ENCODE peak calls at places on chromosomes 11 and 22, in nine cellular contexts. D is stimulated activated CD8-positive, alpha-beta memory T cell treated with anti-CD3 and anti-CD28 coated beads, Interleukin-4, amount 100 ng/mL, for 24 hours; L is stimulated activated CD4-positive, alpha-beta T cell treated with anti-CD3 and anti-CD28 coated beads, Interleukin-1b, Interleukin-23, amount 100 ng/mL, for 4 hours; K is HCT116; Z is AG08396; V is M059J; H is activated naive CD4-positive, alpha-beta T cell; M is fibroblast of lung; N is NCI-H1105. O is an unnamed sample.
A peak's percentile ranks its signal among the peaks of the same experiment; 100 is the strongest.

GRCh38 chr11:2929511-2929879 is 275 bp upstream of the PHLDA2 start:
- DNase-seq in K (peak; percentile 52), V (peak; percentile 78), Z (peak; percentile 98), N (no peak), M (peak; percentile 77), L (peak; percentile 56), H (no peak), D (no peak), O (peak; percentile 87)

GRCh38 chr22:23269441-23270211 is 89.3 kb downstream of the BCR start:
- DNase-seq in H (no peak), Z (no peak), V (no peak), N (no peak), D (no peak), K (no peak), M (no peak), L (no peak), O (no peak)

GRCh38 chr11:119421941-119422504 is 949 bp downstream of the THY1 start:
- DNase-seq in V (peak; percentile 44), Z (peak; percentile 45), M (peak; percentile 50), H (no peak), L (no peak), N (peak; percentile 42), D (no peak), K (no peak), O (peak; percentile 32)

GRCh38 chr11:119352857-119353260 is 6.4 kb upstream of the MFRP start:
- DNase-seq in H (no peak), K (no peak), L (no peak), N (peak; percentile 92), D (no peak), M (peak; percentile 14), Z (no peak), V (peak; percentile 52), O (peak; percentile 81)

GRCh38 chr11:116887909-116888556 is 50.6 kb upstream of the APOA1 start:
- DNase-seq in Z (no peak), V (no peak), M (peak; percentile 76), K (no peak), N (no peak), H (no peak), L (no peak), D (no peak), O (no peak)

GRCh38 chr22:47027766-47028165 is 265.3 kb downstream of the TBC1D22A start:
- DNase-seq in L (no peak), N (no peak), Z (no peak), H (no peak), V (no peak), D (no peak), M (no peak), K (no peak), O (no peak)

GRCh38 chr11:131807876-131808275 is 437.5 kb downstream of the NTM start:
- DNase-seq in M (no peak), N (no peak), H (no peak), K (no peak), Z (no peak), L (no peak), D (no peak), V (peak; percentile 28), O (no peak)

GRCh38 chr11:69208190-69209037 is 52.7 kb downstream of the SMIM38 start:
- DNase-seq in H (no peak), Z (no peak), K (no peak), V (no peak), N (no peak), D (no peak), M (no peak), L (no peak), O (no peak)

GRCh38 chr22:26432619-26433311 is 3.7 kb downstream of the ASPHD2 start:
- DNase-seq in K (no peak), L (no peak), D (no peak), V (no peak), Z (no peak), M (no peak), N (no peak), H (no peak), O (no peak)

GRCh38 chr11:129224538-129224937 is 32.4 kb upstream of the ARHGAP32 start:
- DNase-seq in H (no peak), M (peak; percentile 16), L (no peak), D (no peak), V (no peak), Z (no peak), K (no peak), N (no peak), O (no peak)

GRCh38 chr11:12075822-12076821 is 34.3 kb upstream of the MICAL2 start:
- DNase-seq in Z (peak; percentile 88), H (no peak), D (no peak), L (no peak), M (peak; percentile 100), K (no peak), V (peak; percentile 100), N (no peak), O (peak; percentile 55)

GRCh38 chr11:71129624-71130023 is 122.8 kb downstream of the SHANK2 start:
- DNase-seq in D (no peak), N (no peak), H (no peak), V (peak; percentile 82), M (peak; percentile 27), K (no peak), Z (peak; percentile 43), L (no peak), O (no peak)

GRCh38 chr11:10381730-10382129 is 73.3 kb upstream of the AMPD3 start:
- DNase-seq in H (no peak), Z (no peak), D (no peak), K (no peak), L (no peak), V (no peak), M (peak; percentile 77), N (no peak), O (no peak)

GRCh38 chr22:32696089-32696488 is 105.4 kb upstream of the TIMP3 start:
- DNase-seq in K (no peak), N (no peak), D (no peak), L (no peak), H (no peak), Z (no peak), V (no peak), M (no peak), O (no peak)

GRCh38 chr11:109249597-109249996 is 172.4 kb upstream of the C11orf87 start:
- DNase-seq in M (no peak), Z (no peak), D (no peak), H (no peak), V (peak; percentile 69), K (no peak), N (no peak), L (no peak), O (no peak)

GRCh38 chr11:98589975-98590374 is 430.8 kb upstream of the CNTN5 start:
- DNase-seq in L (no peak), H (no peak), M (no peak), N (no peak), V (no peak), Z (no peak), D (no peak), K (no peak), O (no peak)

GRCh38 chr11:74013141-74013540 is 4.3 kb upstream of the UCP3 start:
- DNase-seq in L (no peak), M (no peak), V (no peak), D (no peak), K (no peak), N (no peak), Z (no peak), H (no peak), O (no peak)

GRCh38 chr11:1302461-1303073 is 6.9 kb downstream of the TOLLIP start:
- DNase-seq in V (no peak), H (no peak), K (no peak), N (no peak), Z (no peak), M (no peak), D (no peak), L (no peak), O (no peak)

GRCh38 chr22:29463487-29464088 is 16.4 kb upstream of the NEFH start:
- DNase-seq in K (no peak), V (no peak), Z (no peak), L (no peak), D (no peak), H (no peak), M (no peak), N (no peak), O (no peak)

GRCh38 chr11:123507043-123507442 is 77.0 kb downstream of the GRAMD1B start:
- DNase-seq in L (no peak), Z (no peak), N (no peak), M (peak; percentile 81), V (no peak), K (no peak), H (no peak), D (no peak), O (no peak)

GRCh38 chr11:20488352-20488751 is 100.8 kb downstream of the PRMT3 start:
- DNase-seq in Z (no peak), N (peak; percentile 88), H (no peak), D (no peak), M (peak; percentile 36), K (no peak), L (no peak), V (no peak), O (no peak)

GRCh38 chr11:105937331-105937730 is 84.7 kb downstream of the MSANTD4 start:
- DNase-seq in Z (peak; percentile 20), M (peak; percentile 76), L (no peak), H (no peak), V (peak; percentile 81), K (peak; percentile 23), D (no peak), N (no peak), O (no peak)

GRCh38 chr11:6586434-6587359 is 16.7 kb downstream of the RRP8 start:
- DNase-seq in N (no peak), V (no peak), D (no peak), Z (no peak), M (no peak), K (no peak), L (no peak), H (no peak), O (peak; percentile 47)

GRCh38 chr22:10741210-10741609 is 4786.8 kb upstream of the OR11H1 start:
- DNase-seq in M (no peak), K (no peak), L (no peak), N (no peak), H (no peak), Z (no peak), V (no peak), D (no peak), O (no peak)